ENCODE peak calls at places on chromosomes 16 and 17, in six cellular contexts. Y is left ventricle myocardium inferior, X is endodermal cell, S is ovary, E is cardiac muscle cell, T is Peyer's patch. O is an unnamed sample. For H3K27me3, the result is how much of the 10 kb centered on the place peaks cover.

GRCh38 chr16:23478566-23478965 is 25.6 kb upstream of the COG7 start:
- DNase-seq in E (no peak), Y (no peak), T (no peak), X (no peak), S (no peak), O (no peak)

GRCh38 chr17:66087073-66087472 is 104.9 kb downstream of the CEP112 start:
- DNase-seq in Y (no peak), S (no peak), X (no peak), E (peak), T (no peak), O (no peak)

GRCh38 chr17:74179576-74179975 is 23.9 kb upstream of the RPL38 start:
- DNase-seq in Y (no peak), T (no peak), X (no peak), S (no peak), E (no peak), O (no peak)

GRCh38 chr17:17143501-17143900 is 62.6 kb downstream of the PLD6 start:
- DNase-seq in E (no peak), Y (no peak), S (no peak), T (no peak), X (no peak), O (no peak)

GRCh38 chr16:30470632-30471007 is 1.9 kb upstream of the ITGAL start:
- DNase-seq in E (no peak), Y (no peak), S (no peak), T (no peak), X (no peak), O (no peak)

GRCh38 chr17:77853208-77853977 is 105.1 kb upstream of the TNRC6C start:
- DNase-seq in S (no peak), T (no peak), X (peak), E (no peak), Y (peak), O (no peak)

GRCh38 chr17:7825206-7825980 is 8.6 kb upstream of the KDM6B start:
- DNase-seq in S (no peak), Y (no peak), E (peak), X (peak), T (no peak), O (no peak)

GRCh38 chr16:27154573-27155521 is 48.5 kb upstream of the KDM8 start:
- DNase-seq in Y (peak), T (peak), X (peak), S (peak), E (peak), O (no peak)

GRCh38 chr16:13203725-13204124 is 302.3 kb downstream of the SHISA9 start:
- DNase-seq in S (no peak), E (no peak), T (no peak), Y (no peak), X (no peak), O (no peak)

GRCh38 chr17:57257213-57257873 is 1.0 kb downstream of the MSI2 start:
- DNase-seq in X (no peak), S (no peak), T (peak), E (no peak), Y (no peak), O (no peak)

GRCh38 chr17:19237389-19238166 is 412 bp downstream of the EPN2 start:
- DNase-seq in Y (peak), X (peak), S (peak), T (peak), E (no peak), O (no peak)

GRCh38 chr16:30183961-30184429 is 593 bp downstream of the CORO1A start:
- DNase-seq in E (no peak), Y (peak), T (peak), X (peak), S (no peak), O (no peak)

GRCh38 chr17:62649570-62649969 is 22.1 kb downstream of the MRC2 start:
- DNase-seq in X (no peak), T (no peak), S (peak), E (no peak), Y (no peak), O (no peak)

GRCh38 chr16:89324056-89325010 is 106.8 kb downstream of the ZNF778 start:
- DNase-seq in E (peak), T (no peak), Y (no peak), S (peak), X (no peak), O (no peak)

GRCh38 chr16:58467915-58468314 is 32.0 kb upstream of the NDRG4 start:
- DNase-seq in Y (no peak), X (no peak), E (no peak), S (no peak), T (no peak), O (no peak)

GRCh38 chr16:13453938-13454553 is 465.9 kb upstream of the ERCC4 start:
- DNase-seq in E (no peak), T (no peak), S (no peak), Y (no peak), X (peak), O (no peak)

GRCh38 chr17:77881545-77881944 is 77.0 kb upstream of the TNRC6C start:
- DNase-seq in E (peak), X (peak), S (no peak), T (peak), Y (peak), O (no peak)

GRCh38 chr16:88653101-88653500 is 2.2 kb upstream of the CYBA start:
- DNase-seq in S (no peak), E (no peak), X (no peak), Y (no peak), T (no peak), O (no peak)

GRCh38 chr17:83091257-83092141 is 12.1 kb downstream of the METRNL start:
- DNase-seq in S (peak), X (no peak), Y (no peak), T (peak), E (no peak), O (no peak)

GRCh38 chr17:8185580-8186445 is 4.2 kb downstream of the BORCS6 start:
- DNase-seq in T (peak), E (peak), S (peak), Y (peak), X (peak), O (peak)

GRCh38 chr17:12348476-12348875 is 317.2 kb upstream of the MYOCD start:
- DNase-seq in E (no peak), X (no peak), T (no peak), S (no peak), Y (no peak), O (no peak)

GRCh38 chr17:17723354-17724261 is 42.4 kb downstream of the RAI1 start:
- DNase-seq in Y (no peak), X (peak), E (peak), S (peak), T (no peak), O (peak)

GRCh38 chr17:76946111-76946771 is 78.0 kb downstream of the MGAT5B start:
- DNase-seq in T (no peak), E (no peak), Y (no peak), S (no peak), X (no peak), O (no peak)

GRCh38 chr16:3949287-3949686 is 68.8 kb upstream of the CREBBP start:
- DNase-seq in Y (no peak), T (peak), S (peak), E (peak), X (peak), O (no peak)

GRCh38 chr17:69154267-69154666 is 12.6 kb upstream of the ABCA6 start:
- DNase-seq in E (no peak), T (no peak), X (no peak), S (no peak), Y (no peak), O (no peak)

GRCh38 chr17:4956493-4957061 is 5.7 kb downstream of the ENO3 start:
- DNase-seq in S (no peak), E (no peak), Y (no peak), T (no peak), X (peak), O (no peak)

GRCh38 chr17:36899250-36900129 is 37.8 kb upstream of the LHX1 start:
- DNase-seq in E (no peak), S (no peak), T (no peak), Y (no peak), X (peak), O (no peak)

GRCh38 chr17:57387575-57387974 is 131.3 kb downstream of the MSI2 start:
- DNase-seq in X (no peak), S (no peak), E (no peak), T (no peak), Y (no peak), O (no peak)

GRCh38 chr16:57118461-57119084 is 26.2 kb downstream of the CPNE2 start:
- DNase-seq in E (no peak), T (no peak), S (no peak), Y (no peak), X (no peak), O (no peak)

GRCh38 chr16:57277586-57277985 is 6.9 kb downstream of the PLLP start:
- DNase-seq in Y (no peak), S (no peak), X (no peak), T (peak), E (peak), O (no peak)

GRCh38 chr17:42798011-42798382 is 507 bp downstream of the COA3 start:
- DNase-seq in E (no peak), X (no peak), Y (no peak), S (no peak), T (peak), O (no peak)

GRCh38 chr16:29951966-29952365 is 9.9 kb upstream of the TMEM219 start:
- DNase-seq in Y (no peak), S (no peak), X (peak), E (no peak), T (peak), O (no peak)

GRCh38 chr17:29565643-29566472 is 979 bp downstream of the ABHD15 start:
- DNase-seq in T (peak), Y (no peak), X (peak), E (no peak), S (no peak), O (no peak)

GRCh38 chr17:75352079-75352569 is 53.4 kb downstream of the GRB2 start:
- DNase-seq in Y (no peak), S (no peak), T (no peak), E (no peak), X (peak), O (no peak)

GRCh38 chr17:63150466-63150865 is 184.4 kb downstream of the TANC2 start:
- DNase-seq in E (no peak), T (no peak), X (no peak), S (no peak), Y (no peak), O (no peak)

GRCh38 chr16:11142951-11143740 is 112.9 kb downstream of the SOCS1 start:
- DNase-seq in T (no peak), X (no peak), E (no peak), Y (no peak), S (no peak), O (no peak)

GRCh38 chr17:81991684-81992513 is 14.5 kb downstream of the ASPSCR1 start:
- DNase-seq in Y (peak), T (peak), X (peak), E (peak), S (no peak), O (no peak)

GRCh38 chr17:33288954-33289353 is 4.1 kb downstream of the ASIC2 start:
- DNase-seq in S (no peak), E (no peak), X (peak), Y (no peak), T (no peak), O (no peak)

GRCh38 chr17:33290156-33290697 is 2.9 kb downstream of the ASIC2 start:
- DNase-seq in E (no peak), T (no peak), X (no peak), S (no peak), Y (no peak), O (no peak)

GRCh38 chr17:33292184-33292980 is 713 bp downstream of the ASIC2 start:
- DNase-seq in X (peak), E (peak), Y (no peak), S (peak), T (peak), O (no peak)

GRCh38 chr17:33292981-33293867 is at the start of gene ASIC2:
- DNase-seq in Y (no peak), T (peak), X (peak), E (no peak), S (peak), O (no peak)

DNA sequence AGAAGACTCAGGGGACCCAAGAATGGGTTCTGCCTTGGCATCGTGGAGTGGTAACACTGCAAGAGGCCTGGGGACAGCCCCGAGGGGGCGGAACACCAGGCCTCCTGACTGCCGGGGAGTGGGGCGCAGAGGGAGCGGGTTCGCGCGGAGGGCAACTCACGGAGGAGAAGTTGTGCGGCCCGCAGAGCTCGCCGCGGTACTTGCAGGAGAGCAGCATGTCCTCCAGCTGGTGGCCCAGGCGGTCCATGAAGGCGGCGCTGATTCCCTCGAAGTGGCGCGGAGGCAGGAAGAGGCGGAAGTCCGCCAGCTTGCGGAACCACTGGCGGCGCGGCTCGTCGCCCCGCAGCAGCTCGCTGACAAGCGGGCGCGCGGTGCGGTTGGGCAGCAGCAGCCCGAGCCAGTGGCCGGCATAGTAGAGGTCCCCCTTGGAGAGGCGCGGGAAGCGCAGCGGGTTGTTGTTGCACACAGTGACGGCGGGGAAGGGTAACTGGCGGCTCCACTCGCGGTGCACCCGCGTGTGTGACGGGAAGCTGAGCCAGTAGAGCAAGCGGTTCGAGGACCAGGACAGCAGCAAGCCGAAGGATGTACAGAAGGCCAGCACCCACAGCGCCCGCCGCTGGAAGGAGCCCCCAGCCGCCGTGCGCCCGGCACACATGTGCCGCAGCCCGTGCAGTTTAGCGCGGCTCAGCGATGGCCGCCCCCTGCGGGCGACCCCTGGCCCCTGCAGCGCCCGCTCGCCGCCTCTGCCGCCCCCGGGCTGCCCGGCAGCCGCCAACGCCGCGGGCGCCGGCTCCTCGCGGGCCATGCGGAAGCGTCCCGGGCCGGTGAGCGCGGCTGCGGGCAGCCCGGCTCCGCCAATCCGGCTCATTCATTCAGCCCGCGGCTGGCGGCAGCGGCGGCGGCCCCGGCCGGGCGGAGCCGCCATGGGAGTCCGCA is 1.6 kb downstream of the ASIC2 start:
- DNase-seq in X (peak), T (peak), Y (no peak), S (peak), E (peak), O (no peak)
- H3K27me3 ChIP-seq in X (half or more), T (under half), Y (half or more), S (under half), E (half or more), O (under half)

GRCh38 chr17:13694934-13695333 is 93.2 kb upstream of the HS3ST3A1 start:
- DNase-seq in E (no peak), S (no peak), T (no peak), X (no peak), Y (no peak), O (no peak)
- H3K27ac ChIP-seq in E (no peak), S (no peak), T (no peak), X (no peak), Y (no peak), O (no peak)

GRCh38 chr17:6496636-6497441 is 52.6 kb downstream of the PIMREG start:
- DNase-seq in X (peak), E (no peak), S (peak), T (peak), Y (no peak), O (no peak)
- H3K4me3 ChIP-seq in X (no peak), E (no peak), S (no peak), T (no peak), Y (no peak), O (no peak)

GRCh38 chr16:54148974-54149373 is 137.6 kb downstream of the IRX3 start:
- DNase-seq in E (no peak), S (no peak), Y (no peak), X (no peak), T (no peak), O (no peak)
- H3K27me3 ChIP-seq in E (under half), S (under half), Y (under half), X (under half), T (under half), O (under half)

GRCh38 chr16:2519711-2520080 is 475 bp upstream of the AMDHD2 start:
- DNase-seq in X (no peak), E (no peak), Y (no peak), T (peak), S (no peak), O (no peak)

GRCh38 chr16:2516391-2517240 is 2.9 kb downstream of the ATP6V0C start:
- DNase-seq in Y (no peak), S (no peak), E (no peak), X (peak), T (no peak), O (no peak)

GRCh38 chr16:2520097-2520783 is at the start of gene AMDHD2:
- DNase-seq in S (peak), T (peak), E (peak), X (peak), Y (peak), O (peak)

GRCh38 chr16:2518823-2519710 is 1.1 kb upstream of the AMDHD2 start:
- DNase-seq in Y (no peak), T (no peak), S (no peak), X (no peak), E (no peak), O (no peak)

DNA sequence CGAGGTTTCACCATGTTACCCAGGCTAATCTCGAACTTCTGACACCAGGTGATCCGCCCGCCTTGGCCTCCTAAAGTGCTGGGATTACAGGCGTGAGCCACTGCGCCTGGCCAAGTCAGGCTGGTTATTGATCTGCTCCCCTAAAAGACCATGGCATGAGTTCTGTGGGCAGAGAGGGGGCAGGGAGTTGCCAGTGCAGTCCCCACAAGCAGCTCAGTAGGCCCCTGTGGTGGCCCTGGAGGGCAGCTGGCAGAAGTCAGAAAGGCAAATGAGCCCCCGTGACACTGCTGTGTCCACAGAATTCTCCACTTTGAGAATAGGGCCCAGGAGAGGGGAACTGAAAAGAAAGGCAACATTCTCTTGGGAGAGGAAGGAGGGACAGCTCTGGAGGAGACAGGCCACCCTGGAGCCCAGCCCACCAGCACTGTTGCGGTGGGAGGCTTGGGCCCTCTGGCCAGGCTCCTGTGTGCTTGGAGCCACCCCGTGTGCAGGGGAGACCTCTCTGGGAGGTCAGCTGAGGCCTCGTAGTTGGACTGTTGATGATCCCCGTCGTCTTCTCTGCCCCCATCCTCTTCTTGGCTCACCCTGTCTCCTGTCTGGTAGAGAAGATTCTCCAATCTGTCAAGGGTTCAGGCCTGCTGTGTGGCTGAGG is 2.1 kb upstream of the AMDHD2 start:
- DNase-seq in S (no peak), T (no peak), E (no peak), Y (no peak), X (no peak), O (no peak)
- H3K27ac ChIP-seq in S (no peak), T (no peak), E (no peak), Y (peak), X (no peak), O (peak)

GRCh38 chr17:67386965-67387551 is 10.0 kb downstream of the PITPNC1 start:
- DNase-seq in Y (peak), X (peak), T (peak), E (peak), S (peak), O (no peak)

GRCh38 chr17:67388986-67389385 is 11.9 kb downstream of the PITPNC1 start:
- DNase-seq in Y (no peak), T (no peak), S (no peak), E (no peak), X (no peak), O (no peak)

GRCh38 chr17:67390646-67391480 is 13.8 kb downstream of the PITPNC1 start:
- DNase-seq in Y (no peak), S (no peak), E (peak), X (no peak), T (peak), O (peak)

GRCh38 chr17:67392111-67392510 is 15.0 kb downstream of the PITPNC1 start:
- DNase-seq in Y (no peak), E (no peak), T (no peak), X (no peak), S (no peak), O (no peak)

DNA sequence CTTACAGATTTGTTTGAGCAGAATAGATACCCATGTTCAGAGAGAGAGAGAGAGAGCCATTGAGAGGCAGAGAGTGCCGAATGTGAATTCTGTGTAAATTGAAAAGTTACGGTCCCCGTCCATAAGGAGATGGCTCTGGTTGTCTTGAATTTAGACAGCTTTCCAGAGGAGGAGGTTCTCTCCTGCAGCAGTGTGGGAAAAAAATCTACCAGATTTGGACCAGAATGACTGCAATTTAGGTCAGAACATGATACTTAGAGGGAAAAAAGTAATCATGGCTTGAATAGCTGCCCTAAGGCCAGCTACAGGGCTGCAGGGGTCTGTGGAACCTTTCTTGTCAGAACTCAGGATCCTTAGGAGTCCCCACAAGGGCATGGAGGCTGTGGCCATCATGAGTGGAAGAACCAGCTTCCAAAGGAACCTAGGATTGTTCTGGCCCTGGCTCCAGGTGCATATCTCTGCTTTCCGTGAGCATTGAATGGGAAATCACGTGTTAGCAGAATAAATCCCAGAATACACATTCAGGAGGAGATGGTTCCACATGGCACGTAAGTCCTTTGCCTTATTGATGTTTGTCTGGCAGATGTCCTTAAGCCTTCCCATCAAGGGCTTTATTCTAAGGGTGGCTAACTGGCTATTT is 13.0 kb downstream of the PITPNC1 start:
- DNase-seq in S (no peak), Y (no peak), T (no peak), X (no peak), E (no peak), O (no peak)
- H3K4me3 ChIP-seq in S (no peak), Y (no peak), T (peak), X (no peak), E (no peak), O (no peak)

O was measured in AG04450.